ENCODE peak calls at places on chromosomes 16 and 17, in six cellular contexts. One of them, this sample, is unnamed.

GRCh38 chr17:32503251-32504165 is 16.7 kb downstream of the CDK5R1 start:
- DNase-seq in prostate gland: no peak
- DNase-seq in CD8-positive, alpha-beta T cell: no peak
- DNase-seq in neural progenitor cell: no peak
- DNase-seq in A549: no peak
- DNase-seq in left ventricle myocardium inferior: no peak
- DNase-seq in this sample: no peak

GRCh38 chr17:40427002-40427491 is 9.4 kb upstream of the TOP2A start:
- DNase-seq in prostate gland: no peak
- DNase-seq in CD8-positive, alpha-beta T cell: no peak
- DNase-seq in neural progenitor cell: no peak
- DNase-seq in A549: no peak
- DNase-seq in left ventricle myocardium inferior: no peak
- DNase-seq in this sample: no peak

GRCh38 chr17:29138184-29138955 is 41.8 kb downstream of the MYO18A start:
- DNase-seq in prostate gland: no peak
- DNase-seq in CD8-positive, alpha-beta T cell: peak; percentile 35
- DNase-seq in neural progenitor cell: no peak
- DNase-seq in A549: no peak
- DNase-seq in left ventricle myocardium inferior: no peak
- DNase-seq in this sample: no peak

GRCh38 chr17:77129568-77130301 is 11.0 kb upstream of the SEC14L1 start:
- DNase-seq in prostate gland: no peak
- DNase-seq in CD8-positive, alpha-beta T cell: no peak
- DNase-seq in neural progenitor cell: peak; percentile 64
- DNase-seq in A549: no peak
- DNase-seq in left ventricle myocardium inferior: no peak
- DNase-seq in this sample: no peak

GRCh38 chr17:80092959-80093358 is 8.4 kb upstream of the GAA start:
- DNase-seq in prostate gland: no peak
- DNase-seq in CD8-positive, alpha-beta T cell: no peak
- DNase-seq in neural progenitor cell: no peak
- DNase-seq in A549: no peak
- DNase-seq in left ventricle myocardium inferior: no peak
- DNase-seq in this sample: no peak

GRCh38 chr16:85369060-85369459 is 244.1 kb upstream of the GSE1 start:
- DNase-seq in prostate gland: no peak
- DNase-seq in CD8-positive, alpha-beta T cell: no peak
- DNase-seq in neural progenitor cell: no peak
- DNase-seq in A549: no peak
- DNase-seq in left ventricle myocardium inferior: no peak
- DNase-seq in this sample: no peak

GRCh38 chr16:67459066-67459857 is 21.7 kb downstream of the ATP6V0D1 start:
- DNase-seq in prostate gland: peak; percentile 83
- DNase-seq in CD8-positive, alpha-beta T cell: no peak
- DNase-seq in neural progenitor cell: no peak
- DNase-seq in A549: no peak
- DNase-seq in left ventricle myocardium inferior: peak; percentile 63
- DNase-seq in this sample: no peak

GRCh38 chr17:58310511-58311428 is 17.8 kb downstream of the TSPOAP1 start:
- DNase-seq in prostate gland: no peak
- DNase-seq in CD8-positive, alpha-beta T cell: no peak
- DNase-seq in neural progenitor cell: no peak
- DNase-seq in A549: no peak
- DNase-seq in left ventricle myocardium inferior: no peak
- DNase-seq in this sample: no peak

GRCh38 chr16:84732674-84733352 is 33.0 kb downstream of the USP10 start:
- DNase-seq in prostate gland: peak; percentile 69
- DNase-seq in CD8-positive, alpha-beta T cell: no peak
- DNase-seq in neural progenitor cell: no peak
- DNase-seq in A549: no peak
- DNase-seq in left ventricle myocardium inferior: no peak
- DNase-seq in this sample: no peak

GRCh38 chr17:70558821-70559220 is 389.5 kb downstream of the KCNJ2 start:
- DNase-seq in prostate gland: no peak
- DNase-seq in CD8-positive, alpha-beta T cell: no peak
- DNase-seq in neural progenitor cell: no peak
- DNase-seq in A549: no peak
- DNase-seq in left ventricle myocardium inferior: no peak
- DNase-seq in this sample: no peak

GRCh38 chr17:70552982-70553334 is 383.6 kb downstream of the KCNJ2 start:
- DNase-seq in prostate gland: no peak
- DNase-seq in CD8-positive, alpha-beta T cell: no peak
- DNase-seq in neural progenitor cell: peak; percentile 9
- DNase-seq in A549: no peak
- DNase-seq in left ventricle myocardium inferior: no peak
- DNase-seq in this sample: no peak

GRCh38 chr17:70552230-70552981 is 383.1 kb downstream of the KCNJ2 start:
- DNase-seq in prostate gland: peak; percentile 10
- DNase-seq in CD8-positive, alpha-beta T cell: no peak
- DNase-seq in neural progenitor cell: peak; percentile 75
- DNase-seq in A549: peak; percentile 26
- DNase-seq in left ventricle myocardium inferior: no peak
- DNase-seq in this sample: peak; percentile 20

GRCh38 chr17:70560471-70560870 is 391.1 kb downstream of the KCNJ2 start:
- DNase-seq in prostate gland: no peak
- DNase-seq in CD8-positive, alpha-beta T cell: no peak
- DNase-seq in neural progenitor cell: no peak
- DNase-seq in A549: no peak
- DNase-seq in left ventricle myocardium inferior: no peak
- DNase-seq in this sample: no peak

DNA sequence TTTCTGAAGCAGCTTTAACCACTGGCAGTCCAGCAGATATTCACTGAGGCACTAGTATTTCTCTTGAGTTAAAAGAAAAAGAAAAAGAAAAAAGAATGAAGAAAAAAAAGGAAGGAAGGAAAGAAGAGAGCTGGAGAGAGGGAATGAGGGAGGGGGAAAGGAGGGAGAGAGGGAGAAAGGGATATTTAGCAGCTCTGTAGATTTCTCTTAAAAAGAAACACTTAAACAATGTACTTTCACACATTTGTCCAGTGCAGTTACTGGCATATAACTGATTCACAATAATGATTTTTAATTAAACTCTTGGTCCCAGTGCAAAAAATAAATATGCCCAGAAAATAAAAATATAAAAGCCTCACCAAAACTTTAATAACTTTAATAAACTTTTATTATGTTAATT is 386.4 kb downstream of the KCNJ2 start:
- DNase-seq in prostate gland: no peak
- DNase-seq in CD8-positive, alpha-beta T cell: no peak
- DNase-seq in neural progenitor cell: no peak
- DNase-seq in A549: no peak
- DNase-seq in left ventricle myocardium inferior: no peak
- DNase-seq in this sample: no peak
- H3K4me3 ChIP-seq in prostate gland: no peak overlapping the region
- H3K4me3 ChIP-seq in CD8-positive, alpha-beta T cell: no peak overlapping the region
- H3K4me3 ChIP-seq in neural progenitor cell: no peak overlapping the region
- H3K4me3 ChIP-seq in A549: no peak overlapping the region
- H3K4me3 ChIP-seq in left ventricle myocardium inferior: no peak overlapping the region
- H3K4me3 ChIP-seq in this sample: no peak overlapping the region

DNA sequence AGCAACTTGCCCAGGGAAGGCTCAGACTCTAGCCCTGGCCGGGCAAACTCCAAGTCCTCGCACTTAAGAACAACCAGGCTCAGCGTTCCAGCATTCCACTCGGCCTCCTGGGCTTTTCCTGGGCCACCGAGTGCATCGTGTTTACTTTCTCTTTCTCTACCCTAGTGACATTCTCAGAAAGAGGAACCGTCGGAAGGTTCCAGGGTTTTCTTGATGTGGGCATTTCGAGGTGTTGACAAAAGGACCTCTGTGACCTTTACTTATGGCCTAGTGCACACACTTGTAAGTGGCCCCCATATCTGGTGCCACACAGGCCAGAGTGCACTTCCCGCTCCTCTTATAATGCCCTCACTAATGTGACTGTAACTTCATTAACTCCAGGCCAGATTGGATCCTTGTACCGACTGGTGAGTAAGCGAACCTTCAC is 3.1 kb upstream of the BANP start:
- DNase-seq in prostate gland: no peak
- DNase-seq in CD8-positive, alpha-beta T cell: no peak
- DNase-seq in neural progenitor cell: no peak
- DNase-seq in A549: no peak
- DNase-seq in left ventricle myocardium inferior: no peak
- DNase-seq in this sample: no peak
- H3K27ac ChIP-seq in prostate gland: no peak overlapping the region
- H3K27ac ChIP-seq in CD8-positive, alpha-beta T cell: no peak overlapping the region
- H3K27ac ChIP-seq in neural progenitor cell: no peak overlapping the region
- H3K27ac ChIP-seq in A549: no peak overlapping the region
- H3K27ac ChIP-seq in left ventricle myocardium inferior: no peak overlapping the region
- H3K27ac ChIP-seq in this sample: no peak overlapping the region

GRCh38 chr17:75492555-75493168 is 22.7 kb downstream of the CASKIN2 start:
- DNase-seq in prostate gland: no peak
- DNase-seq in CD8-positive, alpha-beta T cell: no peak
- DNase-seq in neural progenitor cell: no peak
- DNase-seq in A549: no peak
- DNase-seq in left ventricle myocardium inferior: no peak
- DNase-seq in this sample: no peak

GRCh38 chr17:75490173-75490743 is 25.1 kb downstream of the CASKIN2 start:
- DNase-seq in prostate gland: no peak
- DNase-seq in CD8-positive, alpha-beta T cell: no peak
- DNase-seq in neural progenitor cell: no peak
- DNase-seq in A549: no peak
- DNase-seq in left ventricle myocardium inferior: no peak
- DNase-seq in this sample: no peak

GRCh38 chr17:75493476-75494129 is 21.7 kb downstream of the CASKIN2 start:
- DNase-seq in prostate gland: no peak
- DNase-seq in CD8-positive, alpha-beta T cell: no peak
- DNase-seq in neural progenitor cell: no peak
- DNase-seq in A549: no peak
- DNase-seq in left ventricle myocardium inferior: no peak
- DNase-seq in this sample: no peak

GRCh38 chr17:75490953-75491649 is 24.2 kb downstream of the CASKIN2 start:
- DNase-seq in prostate gland: no peak
- DNase-seq in CD8-positive, alpha-beta T cell: no peak
- DNase-seq in neural progenitor cell: no peak
- DNase-seq in A549: no peak
- DNase-seq in left ventricle myocardium inferior: no peak
- DNase-seq in this sample: no peak

DNA sequence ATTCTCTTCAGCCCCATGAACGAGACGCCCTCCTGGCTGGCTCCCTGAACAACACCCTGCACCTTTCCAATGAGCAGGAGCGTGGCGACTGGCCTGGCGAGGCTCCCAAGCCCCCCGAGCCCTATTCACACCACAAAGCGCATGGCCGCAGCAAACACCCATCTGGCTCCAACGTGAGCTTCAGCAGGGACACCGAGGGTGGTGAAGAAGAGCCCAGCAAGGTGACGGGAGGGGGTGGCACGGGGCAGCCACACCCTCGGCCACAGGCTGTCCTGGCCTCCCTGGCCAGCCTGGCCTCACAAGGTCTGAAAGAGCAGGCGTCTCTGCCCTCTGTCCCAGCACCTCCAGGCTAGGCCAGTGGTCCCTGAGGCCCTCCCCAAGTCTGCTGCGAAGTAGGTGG is 23.7 kb downstream of the CASKIN2 start:
- DNase-seq in prostate gland: no peak
- DNase-seq in CD8-positive, alpha-beta T cell: no peak
- DNase-seq in neural progenitor cell: no peak
- DNase-seq in A549: no peak
- DNase-seq in left ventricle myocardium inferior: no peak
- DNase-seq in this sample: no peak
- H3K4me3 ChIP-seq in prostate gland: no peak overlapping the region
- H3K4me3 ChIP-seq in CD8-positive, alpha-beta T cell: no peak overlapping the region
- H3K4me3 ChIP-seq in neural progenitor cell: no peak overlapping the region
- H3K4me3 ChIP-seq in A549: no peak overlapping the region
- H3K4me3 ChIP-seq in left ventricle myocardium inferior: no peak overlapping the region
- H3K4me3 ChIP-seq in this sample: no peak overlapping the region

GRCh38 chr17:49777577-49777976 is 10.9 kb upstream of the KAT7 start:
- DNase-seq in prostate gland: no peak
- DNase-seq in CD8-positive, alpha-beta T cell: no peak
- DNase-seq in neural progenitor cell: peak; percentile 36
- DNase-seq in A549: no peak
- DNase-seq in left ventricle myocardium inferior: no peak
- DNase-seq in this sample: no peak

GRCh38 chr17:49779730-49780220 is 8.7 kb upstream of the KAT7 start:
- DNase-seq in prostate gland: no peak
- DNase-seq in CD8-positive, alpha-beta T cell: no peak
- DNase-seq in neural progenitor cell: peak; percentile 15
- DNase-seq in A549: peak; percentile 34
- DNase-seq in left ventricle myocardium inferior: no peak
- DNase-seq in this sample: no peak

GRCh38 chr17:49775546-49776260 is 11.8 kb upstream of the FAM117A start:
- DNase-seq in prostate gland: no peak
- DNase-seq in CD8-positive, alpha-beta T cell: no peak
- DNase-seq in neural progenitor cell: peak; percentile 39
- DNase-seq in A549: no peak
- DNase-seq in left ventricle myocardium inferior: no peak
- DNase-seq in this sample: no peak

GRCh38 chr17:49776864-49777263 is 11.6 kb upstream of the KAT7 start:
- DNase-seq in prostate gland: no peak
- DNase-seq in CD8-positive, alpha-beta T cell: no peak
- DNase-seq in neural progenitor cell: no peak
- DNase-seq in A549: no peak
- DNase-seq in left ventricle myocardium inferior: no peak
- DNase-seq in this sample: no peak
- H3K27ac ChIP-seq in prostate gland: no peak overlapping the region
- H3K27ac ChIP-seq in CD8-positive, alpha-beta T cell: no peak overlapping the region
- H3K27ac ChIP-seq in neural progenitor cell: no peak overlapping the region
- H3K27ac ChIP-seq in A549: no peak overlapping the region
- H3K27ac ChIP-seq in left ventricle myocardium inferior: peak overlapping the region; percentile 55
- H3K27ac ChIP-seq in this sample: no peak overlapping the region

GRCh38 chr16:2206780-2207433 is 1.7 kb downstream of the MLST8 start:
- DNase-seq in prostate gland: no peak
- DNase-seq in CD8-positive, alpha-beta T cell: no peak
- DNase-seq in neural progenitor cell: no peak
- DNase-seq in A549: no peak
- DNase-seq in left ventricle myocardium inferior: no peak
- DNase-seq in this sample: no peak

GRCh38 chr16:2205104-2205966 is at the start of gene MLST8:
- DNase-seq in prostate gland: peak; percentile 74
- DNase-seq in CD8-positive, alpha-beta T cell: peak; percentile 89
- DNase-seq in neural progenitor cell: peak; percentile 94
- DNase-seq in A549: peak; percentile 90
- DNase-seq in left ventricle myocardium inferior: peak; percentile 88
- DNase-seq in this sample: no peak

GRCh38 chr16:2207872-2208271 is 2.6 kb downstream of the MLST8 start:
- DNase-seq in prostate gland: no peak
- DNase-seq in CD8-positive, alpha-beta T cell: no peak
- DNase-seq in neural progenitor cell: no peak
- DNase-seq in A549: no peak
- DNase-seq in left ventricle myocardium inferior: no peak
- DNase-seq in this sample: no peak

GRCh38 chr16:2205967-2206313 is 686 bp downstream of the MLST8 start:
- DNase-seq in prostate gland: no peak
- DNase-seq in CD8-positive, alpha-beta T cell: no peak
- DNase-seq in neural progenitor cell: peak; percentile 69
- DNase-seq in A549: no peak
- DNase-seq in left ventricle myocardium inferior: no peak
- DNase-seq in this sample: no peak

DNA sequence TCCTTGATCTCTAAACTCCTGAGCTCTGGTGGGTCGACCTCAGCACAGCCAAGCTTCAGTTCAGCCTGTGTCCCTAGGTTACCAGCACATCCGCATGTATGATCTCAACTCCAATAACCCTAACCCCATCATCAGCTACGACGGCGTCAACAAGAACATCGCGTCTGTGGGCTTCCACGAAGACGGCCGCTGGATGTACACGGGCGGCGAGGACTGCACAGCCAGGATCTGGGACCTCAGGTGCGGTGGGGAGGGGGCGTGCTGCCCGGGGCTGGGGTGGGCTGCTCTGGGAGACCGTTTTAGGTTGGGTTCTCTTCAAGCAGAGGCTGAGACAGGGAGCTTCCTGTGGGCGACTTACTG is 1.1 kb downstream of the MLST8 start:
- DNase-seq in prostate gland: no peak
- DNase-seq in CD8-positive, alpha-beta T cell: no peak
- DNase-seq in neural progenitor cell: no peak
- DNase-seq in A549: no peak
- DNase-seq in left ventricle myocardium inferior: no peak
- DNase-seq in this sample: no peak
- H3K4me3 ChIP-seq in prostate gland: peak overlapping the region; percentile 78
- H3K4me3 ChIP-seq in CD8-positive, alpha-beta T cell: peak overlapping the region; percentile 94
- H3K4me3 ChIP-seq in neural progenitor cell: peak overlapping the region; percentile 93
- H3K4me3 ChIP-seq in A549: peak overlapping the region; percentile 83
- H3K4me3 ChIP-seq in left ventricle myocardium inferior: peak overlapping the region; percentile 86
- H3K4me3 ChIP-seq in this sample: no peak overlapping the region